ENCODE peak calls at places on chromosomes 3 and 15, in eight cellular contexts. H is adrenal gland, A is body of pancreas, Z is Peyer's patch, R is thyroid gland, Q is lower leg skin, U is GM12892, C is HepG2. F is an unnamed sample.

GRCh38 chr3:44110643-44111042 is 131.0 kb upstream of the TOPAZ1 start:
- DNase-seq in A (no peak), U (no peak), Z (no peak), R (peak), C (no peak), Q (no peak), H (no peak), F (no peak)

GRCh38 chr3:135178566-135178965 is 383.5 kb downstream of the EPHB1 start:
- DNase-seq in H (no peak), Z (no peak), R (no peak), A (no peak), Q (no peak), U (no peak), C (no peak), F (no peak)

GRCh38 chr3:50230833-50231125 is 5.2 kb upstream of the GNAI2 start:
- DNase-seq in Q (no peak), H (no peak), R (no peak), A (no peak), C (no peak), U (no peak), Z (no peak), F (no peak)

GRCh38 chr3:43222594-43222993 is 63.7 kb upstream of the SNRK start:
- DNase-seq in R (no peak), C (no peak), A (no peak), Z (no peak), U (no peak), Q (no peak), H (no peak), F (no peak)

GRCh38 chr3:155441026-155441425 is 147.5 kb upstream of the STRIT1 start:
- DNase-seq in A (no peak), Q (no peak), C (no peak), H (no peak), R (no peak), U (no peak), Z (no peak), F (no peak)

GRCh38 chr3:53464424-53464823 is 30.0 kb upstream of the CACNA1D start:
- DNase-seq in Q (no peak), A (peak), C (peak), U (no peak), R (peak), H (peak), Z (peak), F (no peak)

GRCh38 chr15:68302729-68303128 is 25.2 kb downstream of the FEM1B start:
- DNase-seq in U (no peak), H (no peak), A (no peak), C (no peak), Z (no peak), R (no peak), Q (peak), F (no peak)

GRCh38 chr3:110070539-110070916 is 733.2 kb upstream of the DPPA4 start:
- DNase-seq in A (no peak), U (no peak), Q (no peak), C (no peak), Z (no peak), H (no peak), R (no peak), F (no peak)

GRCh38 chr3:123780656-123781055 is 103.5 kb downstream of the MYLK start:
- DNase-seq in U (no peak), R (no peak), Q (no peak), H (no peak), C (no peak), A (no peak), Z (no peak), F (no peak)

GRCh38 chr3:6709178-6709577 is 151.7 kb upstream of the GRM7 start:
- DNase-seq in H (no peak), R (no peak), C (no peak), Z (no peak), A (no peak), Q (no peak), U (no peak), F (peak)

GRCh38 chr15:68126415-68126814 is 72.3 kb downstream of the PIAS1 start:
- DNase-seq in U (no peak), R (peak), A (no peak), Z (peak), H (peak), Q (no peak), C (no peak), F (no peak)

GRCh38 chr3:178900244-178900643 is 171.4 kb downstream of the ZMAT3 start:
- DNase-seq in U (no peak), H (no peak), A (no peak), Q (no peak), C (no peak), Z (no peak), R (no peak), F (no peak)

DNA sequence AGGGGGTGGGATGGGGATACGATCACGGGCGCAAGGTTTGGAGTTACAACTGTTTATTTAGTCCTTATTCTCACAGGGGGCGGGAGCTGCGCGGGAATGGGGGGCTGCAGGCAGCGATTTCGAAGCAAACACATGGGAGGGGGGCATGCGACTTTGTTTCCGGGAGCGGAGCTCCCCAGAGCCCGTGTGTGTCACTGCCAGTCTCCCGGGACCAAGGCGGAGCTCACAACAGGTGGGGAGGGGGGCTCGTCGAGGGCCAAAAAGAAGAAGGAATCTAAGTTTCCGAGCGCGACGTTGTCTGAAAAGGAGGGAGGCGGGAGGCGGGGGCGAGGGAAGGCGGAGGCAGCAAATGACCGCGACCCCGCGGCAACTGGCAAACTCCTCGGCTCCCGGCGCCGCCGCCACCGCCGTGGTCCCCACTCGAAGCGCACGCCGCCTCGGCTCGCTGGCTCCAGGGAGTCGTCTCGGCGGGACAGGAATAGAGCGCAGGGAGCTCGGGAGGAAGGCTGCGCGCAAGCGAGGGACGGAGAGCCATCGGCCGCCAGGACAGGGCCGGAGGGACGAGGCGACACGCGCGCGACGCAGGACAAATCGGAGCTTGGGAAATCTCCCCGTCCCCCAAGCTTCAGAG is 1.4 kb downstream of the FOXP1 start:
- DNase-seq in R (peak), Q (peak), C (peak), U (no peak), H (peak), A (peak), Z (peak), F (peak)
- TF ChIP-seq POLR2A in R (peak), Q (no peak), C (peak), U (no peak), H (peak), A (peak), Z (no peak), F (peak)

GRCh38 chr3:14360123-14360881 is 42.1 kb upstream of the SLC6A6 start:
- DNase-seq in A (no peak), R (no peak), C (peak), Q (no peak), H (no peak), Z (no peak), U (no peak), F (no peak)
- TF ChIP-seq POLR2A in A (no peak), R (no peak), C (no peak), Q (no peak), H (no peak), Z (no peak), U (no peak), F (no peak)

GRCh38 chr3:99646107-99646435 is 7.7 kb downstream of the COL8A1 start:
- DNase-seq in R (no peak), Z (no peak), U (no peak), A (no peak), Q (no peak), H (no peak), C (no peak), F (no peak)

GRCh38 chr3:99645277-99646106 is 7.1 kb downstream of the COL8A1 start:
- DNase-seq in U (no peak), Q (peak), A (no peak), Z (no peak), R (no peak), H (no peak), C (peak), F (no peak)

GRCh38 chr3:99648091-99648490 is 9.7 kb downstream of the COL8A1 start:
- DNase-seq in R (no peak), U (no peak), A (no peak), Z (no peak), H (no peak), C (no peak), Q (no peak), F (no peak)

GRCh38 chr3:99647081-99647480 is 8.7 kb downstream of the COL8A1 start:
- DNase-seq in C (no peak), Q (no peak), Z (no peak), A (no peak), H (no peak), R (no peak), U (no peak), F (no peak)

GRCh38 chr3:99648496-99648895 is 10.1 kb downstream of the COL8A1 start:
- DNase-seq in Z (no peak), R (no peak), U (no peak), Q (no peak), A (no peak), C (no peak), H (no peak), F (no peak)
- TF ChIP-seq POLR2A in Z (no peak), R (no peak), U (no peak), Q (no peak), A (no peak), C (no peak), H (no peak), F (no peak)

DNA sequence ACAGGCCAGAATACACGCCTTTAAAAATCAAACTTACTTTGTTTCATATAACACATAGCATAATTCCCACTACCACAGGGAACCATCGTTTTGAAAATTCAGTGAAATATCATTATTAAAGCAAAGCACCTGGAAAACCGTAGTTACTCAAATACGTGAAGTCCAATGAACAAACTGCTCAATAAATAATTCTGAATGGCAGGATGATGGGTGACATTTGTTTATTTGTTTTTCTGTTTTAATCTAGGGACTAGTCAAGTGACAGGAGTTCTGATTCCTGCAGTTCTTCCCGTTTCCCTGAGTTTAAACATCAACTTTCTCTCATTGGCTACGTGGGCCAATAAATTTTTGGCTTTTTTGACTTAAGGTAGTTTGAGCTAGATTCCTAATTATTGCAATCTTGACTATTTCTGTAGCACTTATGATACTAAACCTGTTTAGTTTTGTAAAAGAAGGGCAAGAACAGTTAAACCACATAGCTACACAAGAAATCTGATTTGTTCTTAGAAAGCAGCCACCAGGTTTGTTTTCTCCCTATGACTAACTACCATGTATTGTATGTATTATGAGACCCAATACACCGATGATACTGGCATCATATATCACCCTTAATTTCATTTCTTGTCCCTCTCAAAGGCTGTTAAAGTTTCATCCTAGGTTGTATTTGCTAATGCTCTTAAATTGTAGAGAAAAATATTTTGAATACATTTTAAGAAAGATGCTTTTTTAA is 411.2 kb downstream of the SHQ1 start:
- DNase-seq in A (no peak), Q (no peak), U (no peak), H (no peak), C (no peak), R (no peak), Z (no peak), F (no peak)
- TF ChIP-seq POLR2A in A (no peak), Q (no peak), U (no peak), H (no peak), C (no peak), R (no peak), Z (no peak), F (no peak)

GRCh38 chr3:170357920-170358854 is 672 bp downstream of the SKIL start:
- DNase-seq in U (peak), C (peak), Q (peak), A (peak), R (peak), Z (peak), H (peak), F (peak)
- TF ChIP-seq POLR2A in U (no peak), C (no peak), Q (no peak), A (no peak), R (no peak), Z (no peak), H (no peak), F (no peak)

GRCh38 chr15:78453447-78453846 is 15.4 kb downstream of the IREB2 start:
- DNase-seq in R (no peak), U (no peak), H (no peak), Q (no peak), Z (no peak), C (no peak), A (no peak), F (no peak)
- TF ChIP-seq POLR2A in R (no peak), U (no peak), H (no peak), Q (no peak), Z (no peak), C (no peak), A (no peak), F (no peak)

GRCh38 chr3:139340784-139341183 is 3.0 kb upstream of the MRPS22 start:
- DNase-seq in Q (no peak), R (no peak), A (no peak), H (no peak), Z (no peak), C (no peak), U (no peak), F (no peak)
- TF ChIP-seq POLR2A in Q (no peak), R (no peak), A (no peak), H (no peak), Z (no peak), C (no peak), U (no peak), F (no peak)

GRCh38 chr3:14948609-14949038 is 1.2 kb downstream of the NR2C2 start:
- DNase-seq in Q (no peak), R (no peak), U (no peak), Z (no peak), C (no peak), H (no peak), A (no peak), F (no peak)
- TF ChIP-seq POLR2A in Q (no peak), R (no peak), U (peak), Z (peak), C (no peak), H (no peak), A (peak), F (peak)

DNA sequence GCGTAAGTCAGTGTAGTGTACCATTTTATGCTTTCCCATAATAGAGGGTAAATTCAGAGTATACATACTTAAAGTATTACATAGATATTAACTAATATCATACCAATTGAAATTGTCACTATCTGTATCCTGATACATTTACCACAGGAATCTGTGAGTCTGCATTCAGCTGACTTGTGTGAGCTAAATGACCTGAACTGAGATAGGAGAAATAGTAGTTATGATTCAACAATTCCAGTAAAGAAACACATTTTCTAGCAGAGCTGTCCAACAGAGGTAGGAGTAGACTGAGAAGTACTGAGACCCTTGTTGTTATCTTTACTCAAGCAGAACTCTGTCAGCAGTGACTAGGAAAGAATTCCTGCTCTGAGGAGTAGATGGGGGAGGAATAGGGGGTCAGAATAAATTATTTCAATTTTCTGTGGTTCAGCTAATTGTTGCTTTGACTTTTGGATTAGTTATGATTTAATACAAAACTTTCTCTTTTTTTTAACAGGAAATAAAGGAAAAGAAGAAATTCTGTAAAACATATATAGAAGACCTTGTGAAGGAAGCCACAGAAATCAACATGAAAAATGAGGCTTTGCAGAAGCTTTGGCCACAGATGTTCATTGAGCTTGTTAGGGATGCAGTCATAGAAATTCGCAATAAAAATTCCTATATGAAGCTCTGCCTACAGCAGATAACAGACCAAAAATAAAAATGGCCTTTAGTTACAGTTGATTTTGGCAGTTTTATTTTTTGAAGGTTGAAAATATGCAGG is 66.2 kb upstream of the THSD4 start:
- DNase-seq in A (no peak), Z (no peak), Q (no peak), H (no peak), R (no peak), U (no peak), C (no peak), F (no peak)
- TF ChIP-seq POLR2A in A (no peak), Z (no peak), Q (no peak), H (no peak), R (no peak), U (no peak), C (no peak), F (no peak)

GRCh38 chr3:101972430-101973162 is 123.3 kb downstream of the NFKBIZ start:
- DNase-seq in R (no peak), A (no peak), C (no peak), Z (no peak), U (no peak), Q (no peak), H (no peak), F (no peak)
- TF ChIP-seq POLR2A in R (no peak), A (no peak), C (no peak), Z (no peak), U (no peak), Q (no peak), H (no peak), F (no peak)